ENCODE peak calls at places on chromosome 3, in four cellular contexts. Q is osteoblast, T is skeletal muscle cell, P is NCI-H2029 treated with DMSO at 0.1 percent for 48 hours. D is an unnamed sample.

GRCh38 chr3:131735121-131735520 is 232.3 kb upstream of the MRPL3 start:
- DNase-seq in Q (peak), T (peak), P (no peak), D (peak)

GRCh38 chr3:128226794-128227399 is 73.6 kb downstream of the EEFSEC start:
- DNase-seq in T (no peak), P (no peak), Q (peak), D (no peak)

GRCh38 chr3:9507586-9508578 is 45.7 kb downstream of the LHFPL4 start:
- DNase-seq in T (no peak), P (peak), Q (no peak), D (no peak)

GRCh38 chr3:168678730-168679129 is 583.0 kb upstream of the GOLIM4 start:
- DNase-seq in T (no peak), Q (no peak), P (no peak), D (no peak)

GRCh38 chr3:150068440-150069157 is 97.9 kb upstream of the PFN2 start:
- DNase-seq in P (no peak), T (no peak), Q (no peak), D (no peak)

GRCh38 chr3:48885753-48886152 is 12.9 kb downstream of the SLC25A20 start:
- DNase-seq in T (no peak), Q (peak), P (no peak), D (no peak)

GRCh38 chr3:62229908-62230307 is 143.4 kb downstream of the FEZF2 start:
- DNase-seq in Q (peak), T (no peak), P (no peak), D (no peak)

GRCh38 chr3:112627419-112627818 is 13.5 kb downstream of the CCDC80 start:
- DNase-seq in Q (no peak), T (no peak), P (no peak), D (no peak)

GRCh38 chr3:179020112-179020511 is 51.5 kb downstream of the ZMAT3 start:
- DNase-seq in P (peak), T (no peak), Q (no peak), D (no peak)

GRCh38 chr3:12468276-12468675 is 16.0 kb upstream of the TSEN2 start:
- DNase-seq in Q (no peak), P (no peak), T (no peak), D (no peak)

GRCh38 chr3:134211797-134212196 is 38.9 kb downstream of the RYK start:
- DNase-seq in P (peak), Q (peak), T (peak), D (no peak)

GRCh38 chr3:53516339-53516738 is 21.9 kb downstream of the CACNA1D start:
- DNase-seq in T (no peak), P (no peak), Q (no peak), D (no peak)

GRCh38 chr3:131020122-131020693 is 6.4 kb downstream of the ASTE1 start:
- DNase-seq in T (no peak), Q (no peak), P (no peak), D (no peak)

GRCh38 chr3:66567066-66567465 is 66.2 kb upstream of the LRIG1 start:
- DNase-seq in P (no peak), Q (no peak), T (peak), D (no peak)

GRCh38 chr3:48847586-48848423 is at the start of gene PRKAR2A:
- DNase-seq in T (peak), Q (peak), P (peak), D (peak)

GRCh38 chr3:39124876-39125836 is 17.7 kb downstream of the TTC21A start:
- DNase-seq in Q (no peak), T (no peak), P (no peak), D (no peak)

GRCh38 chr3:12661926-12662592 is 1.9 kb downstream of the RAF1 start:
- DNase-seq in Q (no peak), T (no peak), P (no peak), D (no peak)

GRCh38 chr3:159798951-159799350 is 189.7 kb upstream of the IL12A start:
- DNase-seq in P (no peak), Q (no peak), T (no peak), D (no peak)

GRCh38 chr3:143010024-143010423 is 8.7 kb downstream of the U2SURP start:
- DNase-seq in Q (no peak), T (no peak), P (no peak), D (no peak)

GRCh38 chr3:133377396-133377795 is 22.5 kb upstream of the BFSP2 start:
- DNase-seq in P (no peak), T (peak), Q (peak), D (peak)

GRCh38 chr3:134623615-134624245 is 27.1 kb downstream of the KY start:
- DNase-seq in P (no peak), Q (no peak), T (no peak), D (no peak)

GRCh38 chr3:158053386-158053785 is 52.8 kb downstream of the SHOX2 start:
- DNase-seq in Q (no peak), T (no peak), P (no peak), D (no peak)

GRCh38 chr3:59872121-59872520 is 822.3 kb upstream of the CFAP20DC start:
- DNase-seq in T (no peak), P (no peak), Q (no peak), D (no peak)

D was measured in HS-5.